ENCODE peak calls at places on chromosomes 4 and X, in five cellular contexts. B is ascending aorta, U is GM23338, L is GM12878, G is heart left ventricle. P is an unnamed sample.

GRCh38 chrX:68935362-68935761 is 106.5 kb downstream of the EFNB1 start:
- DNase-seq in G (no peak), B (no peak), U (no peak), L (no peak), P (no peak)

GRCh38 chrX:44314259-44314734 is 29.2 kb downstream of the EFHC2 start:
- DNase-seq in U (no peak), B (no peak), L (no peak), G (peak; percentile 68), P (peak; percentile 3)

GRCh38 chrX:86033385-86033784 is 14.0 kb downstream of the CHM start:
- DNase-seq in G (no peak), U (no peak), B (no peak), L (no peak), P (no peak)

GRCh38 chrX:71214604-71215334 is 8.3 kb upstream of the GJB1 start:
- DNase-seq in L (no peak), G (no peak), U (no peak), B (no peak), P (peak; percentile 87)

GRCh38 chrX:140525448-140525847 is 20.6 kb upstream of the SOX3 start:
- DNase-seq in B (no peak), L (no peak), G (no peak), U (peak; percentile 41), P (no peak)

GRCh38 chr4:86737244-86737643 is 111.9 kb downstream of the SLC10A6 start:
- DNase-seq in L (no peak), G (no peak), B (no peak), U (no peak), P (no peak)

GRCh38 chr4:170008376-170008775 is 17.8 kb downstream of the MFAP3L start:
- DNase-seq in U (no peak), L (no peak), G (no peak), B (no peak), P (no peak)

GRCh38 chr4:121308328-121308663 is 72.5 kb downstream of the QRFPR start:
- DNase-seq in B (no peak), G (no peak), U (no peak), L (no peak), P (no peak)

GRCh38 chr4:94978904-94979303 is 221.1 kb downstream of the BMPR1B start:
- DNase-seq in L (no peak), U (no peak), B (no peak), G (no peak), P (no peak)

GRCh38 chrX:51891821-51892551 is 1.4 kb upstream of the MAGED1 start:
- DNase-seq in L (no peak), U (peak; percentile 4), G (peak; percentile 53), B (no peak), P (peak; percentile 27)

GRCh38 chrX:34770511-34770910 is 113.4 kb upstream of the TMEM47 start:
- DNase-seq in U (no peak), B (no peak), L (no peak), G (no peak), P (no peak)

GRCh38 chr4:6408263-6408662 is 64.2 kb downstream of the PPP2R2C start:
- DNase-seq in L (no peak), G (no peak), B (no peak), U (peak; percentile 54), P (no peak)

GRCh38 chrX:49840679-49841078 is 11.6 kb downstream of the PAGE4 start:
- DNase-seq in U (peak; percentile 86), B (no peak), G (peak; percentile 73), L (peak; percentile 15), P (peak; percentile 80)

GRCh38 chr4:66649236-66649635 is 896.1 kb downstream of the CENPC start:
- DNase-seq in B (no peak), U (no peak), G (no peak), L (no peak), P (no peak)

GRCh38 chr4:74217365-74217764 is 59.4 kb downstream of the MTHFD2L start:
- DNase-seq in U (no peak), G (no peak), B (no peak), L (no peak), P (no peak)

GRCh38 chrX:155997436-155997835 is at the start of gene IL9R:
- DNase-seq in L (peak; percentile 15), U (no peak), B (no peak), G (no peak), P (no peak)

GRCh38 chr4:6329478-6330383 is 60.1 kb downstream of the WFS1 start:
- DNase-seq in L (no peak), U (no peak), B (no peak), G (no peak), P (no peak)

GRCh38 chr4:107825072-107825789 is 499 bp downstream of the SGMS2 start:
- DNase-seq in B (no peak), U (peak; percentile 64), L (no peak), G (peak; percentile 64), P (peak; percentile 79)

GRCh38 chr4:156656911-156657310 is 314.7 kb downstream of the PDGFC start:
- DNase-seq in G (no peak), L (no peak), U (no peak), B (no peak), P (no peak)

GRCh38 chr4:152729466-152729865 is 49.7 kb upstream of the TMEM154 start:
- DNase-seq in B (no peak), L (no peak), U (no peak), G (no peak), P (no peak)

GRCh38 chr4:100257567-100257966 is 67.3 kb upstream of the DDIT4L start:
- DNase-seq in B (no peak), L (no peak), G (no peak), U (peak; percentile 28), P (no peak)

GRCh38 chrX:33725556-33726232 is 406.4 kb downstream of the FAM47A start:
- DNase-seq in L (no peak), U (peak; percentile 62), G (peak; percentile 20), B (no peak), P (peak; percentile 50)

GRCh38 chr4:5409237-5409636 is 299.1 kb downstream of the EVC2 start:
- DNase-seq in G (no peak), L (no peak), B (no peak), U (no peak), P (no peak)

GRCh38 chrX:23511783-23512182 is 155.5 kb upstream of the PRDX4 start:
- DNase-seq in U (no peak), B (no peak), G (no peak), L (no peak), P (no peak)
- TF ChIP-seq CTCF in U (no peak), B (no peak), G (no peak), L (no peak), P (no peak)

GRCh38 chr4:119209586-119209985 is 2.9 kb upstream of the USP53 start:
- DNase-seq in U (no peak), G (no peak), B (no peak), L (no peak), P (no peak)

GRCh38 chr4:119211856-119212250 is 660 bp upstream of the USP53 start:
- DNase-seq in L (no peak), G (no peak), B (no peak), U (no peak), P (no peak)

GRCh38 chr4:119212964-119213606 is 572 bp downstream of the USP53 start:
- DNase-seq in G (peak; percentile 92), L (peak; percentile 12), B (peak; percentile 58), U (peak; percentile 90), P (peak; percentile 92)

GRCh38 chr4:119210760-119211159 is 1.8 kb upstream of the USP53 start:
- DNase-seq in U (no peak), L (no peak), B (no peak), G (no peak), P (no peak)

DNA sequence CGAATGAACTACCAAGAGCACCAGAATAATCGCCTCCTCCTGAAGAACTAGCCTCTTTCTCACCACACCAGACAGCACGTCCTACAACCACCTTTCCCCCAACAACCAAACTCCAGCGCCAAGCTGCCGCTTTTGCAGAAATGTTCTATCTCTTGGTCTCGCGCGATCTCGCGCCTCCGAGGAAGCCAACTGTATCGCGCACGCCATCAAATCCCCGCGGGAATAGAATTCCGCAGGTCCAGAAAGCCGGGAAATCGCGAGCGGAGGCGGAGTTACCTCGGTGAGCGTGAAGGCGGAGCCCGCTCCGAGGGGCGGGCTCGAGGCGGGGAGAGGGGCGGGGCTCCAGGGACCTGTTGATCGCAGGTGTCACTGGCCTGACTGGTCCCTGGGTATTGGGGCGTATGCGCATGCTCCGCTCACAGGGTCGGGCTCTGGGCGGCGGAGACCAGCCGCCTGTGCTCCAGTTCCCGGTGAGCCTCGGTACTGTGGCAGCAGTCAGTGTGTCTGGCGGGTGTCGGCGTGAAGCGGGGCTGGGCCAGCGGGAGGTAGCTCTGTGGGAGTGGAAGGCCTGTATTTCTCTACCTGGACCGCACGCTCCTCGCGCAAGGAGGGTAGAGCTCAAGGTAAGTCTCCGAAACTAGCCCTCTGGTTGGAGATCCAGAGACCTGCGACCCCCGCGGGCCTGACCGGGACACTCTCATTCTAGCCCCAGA is at the start of gene USP53:
- DNase-seq in U (peak; percentile 98), B (peak; percentile 94), G (peak; percentile 97), L (peak; percentile 71), P (peak; percentile 99)
- H3K4me1 ChIP-seq in U (peaks cover 22% of the 10 kb centered on the region), B (no peaks in the 10 kb centered on the region), G (peaks cover 21% of the 10 kb centered on the region), L (no peaks in the 10 kb centered on the region), P (peaks cover 28% of the 10 kb centered on the region)

GRCh38 chr4:185592438-185592837 is 57.1 kb upstream of the PDLIM3 start:
- DNase-seq in B (no peak), U (no peak), L (no peak), G (no peak), P (no peak)

GRCh38 chr4:185589067-185589844 is 53.9 kb upstream of the PDLIM3 start:
- DNase-seq in U (no peak), L (no peak), B (no peak), G (no peak), P (no peak)

GRCh38 chr4:185592845-185593488 is 57.7 kb upstream of the PDLIM3 start:
- DNase-seq in L (no peak), G (no peak), B (no peak), U (peak; percentile 18), P (no peak)

GRCh38 chr4:185590982-185591381 is 55.7 kb upstream of the PDLIM3 start:
- DNase-seq in G (no peak), L (no peak), B (no peak), U (no peak), P (no peak)

DNA sequence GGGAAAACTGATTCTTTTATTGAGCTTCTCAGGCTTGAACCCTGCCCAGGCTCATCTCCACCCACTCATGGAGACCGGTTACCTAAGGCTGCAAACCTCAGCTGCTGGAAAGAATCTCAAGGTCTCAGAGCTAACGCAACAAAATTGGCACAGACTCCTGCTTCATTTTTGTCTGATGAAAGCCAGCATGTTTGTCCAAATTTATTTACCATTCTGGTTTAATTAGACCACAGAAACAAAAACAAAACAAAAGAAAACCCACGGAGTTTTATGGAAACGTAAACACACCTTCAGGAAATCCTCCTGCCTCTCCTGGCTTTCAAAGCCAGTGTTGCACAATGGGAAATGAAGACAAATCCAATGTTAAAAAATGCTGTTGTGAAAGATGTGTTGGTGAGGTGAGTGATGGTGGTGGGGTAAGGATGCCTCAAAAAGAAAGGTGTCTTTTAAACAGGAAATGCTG is 56.4 kb upstream of the PDLIM3 start:
- DNase-seq in L (no peak), U (no peak), G (no peak), B (no peak), P (no peak)
- H3K4me3 ChIP-seq in L (no peak overlapping the region), U (no peak overlapping the region), G (no peak overlapping the region), B (no peak overlapping the region), P (no peak overlapping the region)

DNA sequence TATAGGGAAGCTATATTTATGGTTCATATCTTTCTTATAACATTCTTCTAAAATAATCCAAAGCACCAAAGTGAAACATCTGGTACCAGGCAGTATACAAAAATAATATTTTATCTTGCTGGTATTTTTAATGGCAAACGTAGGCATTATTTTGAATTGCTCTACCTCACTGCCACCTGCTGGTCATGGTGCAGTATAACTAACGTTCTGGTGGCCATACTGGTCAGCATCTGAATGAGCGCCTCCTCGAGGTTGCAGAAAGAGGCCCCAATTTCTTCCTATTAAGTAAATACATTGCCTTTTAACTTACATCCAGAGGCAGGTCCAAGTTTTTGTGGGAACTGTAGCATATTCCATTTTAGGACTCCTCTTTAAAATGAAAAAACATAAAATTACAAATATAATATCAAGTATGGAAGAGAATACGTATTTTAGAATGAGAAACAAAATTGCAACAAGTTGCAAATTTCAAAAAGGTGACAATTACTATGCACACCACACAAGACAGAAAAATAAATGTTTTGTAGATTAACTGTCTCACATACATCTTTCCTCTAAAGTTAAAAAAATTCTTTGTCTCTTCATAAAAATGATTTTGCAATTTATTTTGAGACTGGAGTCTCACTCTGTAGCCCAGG is 22.9 kb upstream of the CWH43 start:
- DNase-seq in L (peak; percentile 21), U (peak; percentile 94), B (no peak), G (peak; percentile 49), P (peak; percentile 79)
- TF ChIP-seq CTCF in L (peak; percentile 99), U (peak; percentile 100), B (peak; percentile 91), G (peak; percentile 97), P (peak; percentile 96)

P was measured in body of pancreas.